ENCODE peak calls at places on chromosomes 1 and 21, in five cellular contexts. One of them, this sample, is unnamed.
A peak's percentile ranks its signal among the peaks of the same experiment; 100 is the strongest.

GRCh38 chr1:116166011-116166571 is 54.9 kb downstream of the MAB21L3 start:
- DNase-seq in stimulated activated CD8-positive, alpha-beta memory T cell treated with anti-CD3 and anti-CD28 coated beads, Interleukin-15, amount 100 ng/mL, for 4 hours: no peak
- DNase-seq in stimulated activated CD4-positive, alpha-beta T cell treated with anti-CD3 and anti-CD28 coated beads, Interleukin-1b, Interleukin-23, amount 100 ng/mL, for 4 hours: no peak
- DNase-seq in thyroid gland: no peak
- DNase-seq in RCC 7860: no peak
- DNase-seq in this sample: no peak

GRCh38 chr21:34722684-34723300 is 54.0 kb downstream of the CLIC6 start:
- DNase-seq in stimulated activated CD8-positive, alpha-beta memory T cell treated with anti-CD3 and anti-CD28 coated beads, Interleukin-15, amount 100 ng/mL, for 4 hours: no peak
- DNase-seq in thyroid gland: no peak
- DNase-seq in RCC 7860: no peak
- DNase-seq in stimulated activated CD4-positive, alpha-beta T cell treated with anti-CD3 and anti-CD28 coated beads, Interleukin-1b, Interleukin-23, amount 100 ng/mL, for 4 hours: peak; percentile 12
- DNase-seq in this sample: no peak

GRCh38 chr21:28776251-28776650 is 216.4 kb downstream of the LTN1 start:
- DNase-seq in stimulated activated CD4-positive, alpha-beta T cell treated with anti-CD3 and anti-CD28 coated beads, Interleukin-1b, Interleukin-23, amount 100 ng/mL, for 4 hours: no peak
- DNase-seq in thyroid gland: no peak
- DNase-seq in stimulated activated CD8-positive, alpha-beta memory T cell treated with anti-CD3 and anti-CD28 coated beads, Interleukin-15, amount 100 ng/mL, for 4 hours: no peak
- DNase-seq in RCC 7860: peak; percentile 92
- DNase-seq in this sample: no peak

GRCh38 chr21:45384656-45385548 is 20.1 kb upstream of the COL18A1 start:
- DNase-seq in stimulated activated CD4-positive, alpha-beta T cell treated with anti-CD3 and anti-CD28 coated beads, Interleukin-1b, Interleukin-23, amount 100 ng/mL, for 4 hours: no peak
- DNase-seq in thyroid gland: no peak
- DNase-seq in stimulated activated CD8-positive, alpha-beta memory T cell treated with anti-CD3 and anti-CD28 coated beads, Interleukin-15, amount 100 ng/mL, for 4 hours: no peak
- DNase-seq in RCC 7860: no peak
- DNase-seq in this sample: no peak

GRCh38 chr1:6889875-6890480 is 104.7 kb downstream of the CAMTA1 start:
- DNase-seq in stimulated activated CD8-positive, alpha-beta memory T cell treated with anti-CD3 and anti-CD28 coated beads, Interleukin-15, amount 100 ng/mL, for 4 hours: peak; percentile 5
- DNase-seq in thyroid gland: peak; percentile 67
- DNase-seq in stimulated activated CD4-positive, alpha-beta T cell treated with anti-CD3 and anti-CD28 coated beads, Interleukin-1b, Interleukin-23, amount 100 ng/mL, for 4 hours: peak; percentile 14
- DNase-seq in RCC 7860: peak; percentile 51
- DNase-seq in this sample: peak; percentile 23

GRCh38 chr1:211370669-211371068 is 44.0 kb downstream of the TRAF5 start:
- DNase-seq in stimulated activated CD4-positive, alpha-beta T cell treated with anti-CD3 and anti-CD28 coated beads, Interleukin-1b, Interleukin-23, amount 100 ng/mL, for 4 hours: no peak
- DNase-seq in RCC 7860: no peak
- DNase-seq in thyroid gland: no peak
- DNase-seq in stimulated activated CD8-positive, alpha-beta memory T cell treated with anti-CD3 and anti-CD28 coated beads, Interleukin-15, amount 100 ng/mL, for 4 hours: no peak
- DNase-seq in this sample: no peak

GRCh38 chr1:15543589-15544568 is 17.2 kb downstream of the DNAJC16 start:
- DNase-seq in RCC 7860: no peak
- DNase-seq in thyroid gland: no peak
- DNase-seq in stimulated activated CD8-positive, alpha-beta memory T cell treated with anti-CD3 and anti-CD28 coated beads, Interleukin-15, amount 100 ng/mL, for 4 hours: no peak
- DNase-seq in stimulated activated CD4-positive, alpha-beta T cell treated with anti-CD3 and anti-CD28 coated beads, Interleukin-1b, Interleukin-23, amount 100 ng/mL, for 4 hours: no peak
- DNase-seq in this sample: peak; percentile 66

GRCh38 chr1:2443285-2444137 is 31.1 kb upstream of the PEX10 start:
- DNase-seq in thyroid gland: no peak
- DNase-seq in stimulated activated CD4-positive, alpha-beta T cell treated with anti-CD3 and anti-CD28 coated beads, Interleukin-1b, Interleukin-23, amount 100 ng/mL, for 4 hours: no peak
- DNase-seq in RCC 7860: no peak
- DNase-seq in stimulated activated CD8-positive, alpha-beta memory T cell treated with anti-CD3 and anti-CD28 coated beads, Interleukin-15, amount 100 ng/mL, for 4 hours: no peak
- DNase-seq in this sample: no peak

GRCh38 chr1:6734579-6735397 is 33.2 kb upstream of the DNAJC11 start:
- DNase-seq in stimulated activated CD8-positive, alpha-beta memory T cell treated with anti-CD3 and anti-CD28 coated beads, Interleukin-15, amount 100 ng/mL, for 4 hours: no peak
- DNase-seq in RCC 7860: no peak
- DNase-seq in stimulated activated CD4-positive, alpha-beta T cell treated with anti-CD3 and anti-CD28 coated beads, Interleukin-1b, Interleukin-23, amount 100 ng/mL, for 4 hours: no peak
- DNase-seq in thyroid gland: no peak
- DNase-seq in this sample: no peak

GRCh38 chr21:28333455-28334108 is 659.1 kb downstream of the LTN1 start:
- DNase-seq in thyroid gland: no peak
- DNase-seq in stimulated activated CD4-positive, alpha-beta T cell treated with anti-CD3 and anti-CD28 coated beads, Interleukin-1b, Interleukin-23, amount 100 ng/mL, for 4 hours: no peak
- DNase-seq in RCC 7860: no peak
- DNase-seq in stimulated activated CD8-positive, alpha-beta memory T cell treated with anti-CD3 and anti-CD28 coated beads, Interleukin-15, amount 100 ng/mL, for 4 hours: no peak
- DNase-seq in this sample: no peak

GRCh38 chr1:177800386-177801058 is 169.3 kb downstream of the SEC16B start:
- DNase-seq in thyroid gland: no peak
- DNase-seq in RCC 7860: peak; percentile 35
- DNase-seq in stimulated activated CD4-positive, alpha-beta T cell treated with anti-CD3 and anti-CD28 coated beads, Interleukin-1b, Interleukin-23, amount 100 ng/mL, for 4 hours: no peak
- DNase-seq in stimulated activated CD8-positive, alpha-beta memory T cell treated with anti-CD3 and anti-CD28 coated beads, Interleukin-15, amount 100 ng/mL, for 4 hours: no peak
- DNase-seq in this sample: peak; percentile 32

GRCh38 chr1:116460748-116461376 is 87.8 kb downstream of the ATP1A1 start:
- DNase-seq in stimulated activated CD8-positive, alpha-beta memory T cell treated with anti-CD3 and anti-CD28 coated beads, Interleukin-15, amount 100 ng/mL, for 4 hours: no peak
- DNase-seq in stimulated activated CD4-positive, alpha-beta T cell treated with anti-CD3 and anti-CD28 coated beads, Interleukin-1b, Interleukin-23, amount 100 ng/mL, for 4 hours: no peak
- DNase-seq in RCC 7860: no peak
- DNase-seq in thyroid gland: no peak
- DNase-seq in this sample: no peak

GRCh38 chr1:4121293-4121684 is 221.2 kb upstream of the C1orf174 start:
- DNase-seq in thyroid gland: no peak
- DNase-seq in RCC 7860: no peak
- DNase-seq in stimulated activated CD8-positive, alpha-beta memory T cell treated with anti-CD3 and anti-CD28 coated beads, Interleukin-15, amount 100 ng/mL, for 4 hours: no peak
- DNase-seq in stimulated activated CD4-positive, alpha-beta T cell treated with anti-CD3 and anti-CD28 coated beads, Interleukin-1b, Interleukin-23, amount 100 ng/mL, for 4 hours: no peak
- DNase-seq in this sample: no peak

GRCh38 chr1:203593723-203594122 is 32.9 kb upstream of the ATP2B4 start:
- DNase-seq in stimulated activated CD8-positive, alpha-beta memory T cell treated with anti-CD3 and anti-CD28 coated beads, Interleukin-15, amount 100 ng/mL, for 4 hours: peak; percentile 32
- DNase-seq in thyroid gland: no peak
- DNase-seq in RCC 7860: peak; percentile 82
- DNase-seq in stimulated activated CD4-positive, alpha-beta T cell treated with anti-CD3 and anti-CD28 coated beads, Interleukin-1b, Interleukin-23, amount 100 ng/mL, for 4 hours: peak; percentile 42
- DNase-seq in this sample: no peak

GRCh38 chr21:32048353-32048752 is 175.5 kb downstream of the HUNK start:
- DNase-seq in thyroid gland: no peak
- DNase-seq in RCC 7860: no peak
- DNase-seq in stimulated activated CD4-positive, alpha-beta T cell treated with anti-CD3 and anti-CD28 coated beads, Interleukin-1b, Interleukin-23, amount 100 ng/mL, for 4 hours: no peak
- DNase-seq in stimulated activated CD8-positive, alpha-beta memory T cell treated with anti-CD3 and anti-CD28 coated beads, Interleukin-15, amount 100 ng/mL, for 4 hours: no peak
- DNase-seq in this sample: no peak

GRCh38 chr1:37403166-37403565 is 71.2 kb upstream of the ZC3H12A start:
- DNase-seq in stimulated activated CD4-positive, alpha-beta T cell treated with anti-CD3 and anti-CD28 coated beads, Interleukin-1b, Interleukin-23, amount 100 ng/mL, for 4 hours: no peak
- DNase-seq in stimulated activated CD8-positive, alpha-beta memory T cell treated with anti-CD3 and anti-CD28 coated beads, Interleukin-15, amount 100 ng/mL, for 4 hours: no peak
- DNase-seq in RCC 7860: no peak
- DNase-seq in thyroid gland: no peak
- DNase-seq in this sample: no peak

GRCh38 chr1:44631333-44631646 is 43.0 kb downstream of the TMEM53 start:
- DNase-seq in RCC 7860: no peak
- DNase-seq in thyroid gland: no peak
- DNase-seq in stimulated activated CD8-positive, alpha-beta memory T cell treated with anti-CD3 and anti-CD28 coated beads, Interleukin-15, amount 100 ng/mL, for 4 hours: no peak
- DNase-seq in stimulated activated CD4-positive, alpha-beta T cell treated with anti-CD3 and anti-CD28 coated beads, Interleukin-1b, Interleukin-23, amount 100 ng/mL, for 4 hours: no peak
- DNase-seq in this sample: no peak

GRCh38 chr1:25905680-25906643 is at the start of gene STMN1:
- DNase-seq in stimulated activated CD4-positive, alpha-beta T cell treated with anti-CD3 and anti-CD28 coated beads, Interleukin-1b, Interleukin-23, amount 100 ng/mL, for 4 hours: peak; percentile 84
- DNase-seq in RCC 7860: peak; percentile 79
- DNase-seq in thyroid gland: peak; percentile 96
- DNase-seq in stimulated activated CD8-positive, alpha-beta memory T cell treated with anti-CD3 and anti-CD28 coated beads, Interleukin-15, amount 100 ng/mL, for 4 hours: peak; percentile 77
- DNase-seq in this sample: peak; percentile 73

GRCh38 chr1:101363891-101364318 is 127.1 kb downstream of the S1PR1 start:
- DNase-seq in thyroid gland: no peak
- DNase-seq in RCC 7860: no peak
- DNase-seq in stimulated activated CD4-positive, alpha-beta T cell treated with anti-CD3 and anti-CD28 coated beads, Interleukin-1b, Interleukin-23, amount 100 ng/mL, for 4 hours: no peak
- DNase-seq in stimulated activated CD8-positive, alpha-beta memory T cell treated with anti-CD3 and anti-CD28 coated beads, Interleukin-15, amount 100 ng/mL, for 4 hours: no peak
- DNase-seq in this sample: no peak

GRCh38 chr1:5742032-5742431 is 250.2 kb downstream of the NPHP4 start:
- DNase-seq in stimulated activated CD8-positive, alpha-beta memory T cell treated with anti-CD3 and anti-CD28 coated beads, Interleukin-15, amount 100 ng/mL, for 4 hours: no peak
- DNase-seq in thyroid gland: no peak
- DNase-seq in stimulated activated CD4-positive, alpha-beta T cell treated with anti-CD3 and anti-CD28 coated beads, Interleukin-1b, Interleukin-23, amount 100 ng/mL, for 4 hours: no peak
- DNase-seq in RCC 7860: no peak
- DNase-seq in this sample: no peak

GRCh38 chr1:228175316-228176023 is 9.9 kb downstream of the IBA57 start:
- DNase-seq in stimulated activated CD8-positive, alpha-beta memory T cell treated with anti-CD3 and anti-CD28 coated beads, Interleukin-15, amount 100 ng/mL, for 4 hours: no peak
- DNase-seq in stimulated activated CD4-positive, alpha-beta T cell treated with anti-CD3 and anti-CD28 coated beads, Interleukin-1b, Interleukin-23, amount 100 ng/mL, for 4 hours: no peak
- DNase-seq in thyroid gland: no peak
- DNase-seq in RCC 7860: no peak
- DNase-seq in this sample: no peak

GRCh38 chr1:55490556-55490955 is 275.4 kb upstream of the USP24 start:
- DNase-seq in stimulated activated CD8-positive, alpha-beta memory T cell treated with anti-CD3 and anti-CD28 coated beads, Interleukin-15, amount 100 ng/mL, for 4 hours: no peak
- DNase-seq in stimulated activated CD4-positive, alpha-beta T cell treated with anti-CD3 and anti-CD28 coated beads, Interleukin-1b, Interleukin-23, amount 100 ng/mL, for 4 hours: no peak
- DNase-seq in thyroid gland: no peak
- DNase-seq in RCC 7860: peak; percentile 39
- DNase-seq in this sample: no peak

GRCh38 chr1:155776414-155776813 is 80.6 kb downstream of the GON4L start:
- DNase-seq in stimulated activated CD8-positive, alpha-beta memory T cell treated with anti-CD3 and anti-CD28 coated beads, Interleukin-15, amount 100 ng/mL, for 4 hours: no peak
- DNase-seq in thyroid gland: no peak
- DNase-seq in stimulated activated CD4-positive, alpha-beta T cell treated with anti-CD3 and anti-CD28 coated beads, Interleukin-1b, Interleukin-23, amount 100 ng/mL, for 4 hours: no peak
- DNase-seq in RCC 7860: peak; percentile 6
- DNase-seq in this sample: peak; percentile 52

GRCh38 chr1:21270086-21270689 is 20.1 kb downstream of the ECE1 start:
- DNase-seq in RCC 7860: peak; percentile 31
- DNase-seq in stimulated activated CD4-positive, alpha-beta T cell treated with anti-CD3 and anti-CD28 coated beads, Interleukin-1b, Interleukin-23, amount 100 ng/mL, for 4 hours: peak; percentile 78
- DNase-seq in stimulated activated CD8-positive, alpha-beta memory T cell treated with anti-CD3 and anti-CD28 coated beads, Interleukin-15, amount 100 ng/mL, for 4 hours: peak; percentile 62
- DNase-seq in thyroid gland: peak; percentile 56
- DNase-seq in this sample: peak; percentile 30

GRCh38 chr1:155978973-155979429 is 654 bp upstream of the ARHGEF2 start:
- DNase-seq in RCC 7860: no peak
- DNase-seq in thyroid gland: no peak
- DNase-seq in stimulated activated CD8-positive, alpha-beta memory T cell treated with anti-CD3 and anti-CD28 coated beads, Interleukin-15, amount 100 ng/mL, for 4 hours: no peak
- DNase-seq in stimulated activated CD4-positive, alpha-beta T cell treated with anti-CD3 and anti-CD28 coated beads, Interleukin-1b, Interleukin-23, amount 100 ng/mL, for 4 hours: no peak
- DNase-seq in this sample: peak; percentile 70

GRCh38 chr1:51833700-51834099 is 44.8 kb downstream of the NRDC start:
- DNase-seq in RCC 7860: no peak
- DNase-seq in thyroid gland: no peak
- DNase-seq in stimulated activated CD8-positive, alpha-beta memory T cell treated with anti-CD3 and anti-CD28 coated beads, Interleukin-15, amount 100 ng/mL, for 4 hours: no peak
- DNase-seq in stimulated activated CD4-positive, alpha-beta T cell treated with anti-CD3 and anti-CD28 coated beads, Interleukin-1b, Interleukin-23, amount 100 ng/mL, for 4 hours: no peak
- DNase-seq in this sample: no peak

GRCh38 chr1:43015269-43015668 is 56.6 kb upstream of the SLC2A1 start:
- DNase-seq in stimulated activated CD4-positive, alpha-beta T cell treated with anti-CD3 and anti-CD28 coated beads, Interleukin-1b, Interleukin-23, amount 100 ng/mL, for 4 hours: no peak
- DNase-seq in RCC 7860: no peak
- DNase-seq in stimulated activated CD8-positive, alpha-beta memory T cell treated with anti-CD3 and anti-CD28 coated beads, Interleukin-15, amount 100 ng/mL, for 4 hours: no peak
- DNase-seq in thyroid gland: no peak
- DNase-seq in this sample: no peak

GRCh38 chr1:185846672-185847440 is 112.7 kb downstream of the HMCN1 start:
- DNase-seq in stimulated activated CD8-positive, alpha-beta memory T cell treated with anti-CD3 and anti-CD28 coated beads, Interleukin-15, amount 100 ng/mL, for 4 hours: no peak
- DNase-seq in RCC 7860: peak; percentile 50
- DNase-seq in stimulated activated CD4-positive, alpha-beta T cell treated with anti-CD3 and anti-CD28 coated beads, Interleukin-1b, Interleukin-23, amount 100 ng/mL, for 4 hours: no peak
- DNase-seq in thyroid gland: no peak
- DNase-seq in this sample: no peak

GRCh38 chr1:37845049-37845646 is 14.2 kb downstream of the MTF1 start:
- DNase-seq in stimulated activated CD8-positive, alpha-beta memory T cell treated with anti-CD3 and anti-CD28 coated beads, Interleukin-15, amount 100 ng/mL, for 4 hours: no peak
- DNase-seq in thyroid gland: no peak
- DNase-seq in RCC 7860: no peak
- DNase-seq in stimulated activated CD4-positive, alpha-beta T cell treated with anti-CD3 and anti-CD28 coated beads, Interleukin-1b, Interleukin-23, amount 100 ng/mL, for 4 hours: no peak
- DNase-seq in this sample: no peak

GRCh38 chr1:23559985-23560755 is 869 bp upstream of the ID3 start:
- DNase-seq in stimulated activated CD8-positive, alpha-beta memory T cell treated with anti-CD3 and anti-CD28 coated beads, Interleukin-15, amount 100 ng/mL, for 4 hours: no peak
- DNase-seq in thyroid gland: no peak
- DNase-seq in RCC 7860: no peak
- DNase-seq in stimulated activated CD4-positive, alpha-beta T cell treated with anti-CD3 and anti-CD28 coated beads, Interleukin-1b, Interleukin-23, amount 100 ng/mL, for 4 hours: no peak
- DNase-seq in this sample: no peak

GRCh38 chr1:179591592-179592580 is at the start of gene TDRD5:
- DNase-seq in thyroid gland: peak; percentile 82
- DNase-seq in stimulated activated CD8-positive, alpha-beta memory T cell treated with anti-CD3 and anti-CD28 coated beads, Interleukin-15, amount 100 ng/mL, for 4 hours: no peak
- DNase-seq in RCC 7860: no peak
- DNase-seq in stimulated activated CD4-positive, alpha-beta T cell treated with anti-CD3 and anti-CD28 coated beads, Interleukin-1b, Interleukin-23, amount 100 ng/mL, for 4 hours: no peak
- DNase-seq in this sample: no peak

GRCh38 chr1:221911714-221912113 is 169.8 kb upstream of the DUSP10 start:
- DNase-seq in stimulated activated CD4-positive, alpha-beta T cell treated with anti-CD3 and anti-CD28 coated beads, Interleukin-1b, Interleukin-23, amount 100 ng/mL, for 4 hours: no peak
- DNase-seq in thyroid gland: no peak
- DNase-seq in RCC 7860: no peak
- DNase-seq in stimulated activated CD8-positive, alpha-beta memory T cell treated with anti-CD3 and anti-CD28 coated beads, Interleukin-15, amount 100 ng/mL, for 4 hours: no peak
- DNase-seq in this sample: no peak

GRCh38 chr1:68145418-68146126 is 86.8 kb downstream of the WLS start:
- DNase-seq in stimulated activated CD8-positive, alpha-beta memory T cell treated with anti-CD3 and anti-CD28 coated beads, Interleukin-15, amount 100 ng/mL, for 4 hours: no peak
- DNase-seq in RCC 7860: no peak
- DNase-seq in thyroid gland: peak; percentile 72
- DNase-seq in stimulated activated CD4-positive, alpha-beta T cell treated with anti-CD3 and anti-CD28 coated beads, Interleukin-1b, Interleukin-23, amount 100 ng/mL, for 4 hours: no peak
- DNase-seq in this sample: no peak

This sample was measured in A172.